ENCODE peak calls at places on chromosomes 3 and 15, in ten cellular contexts. One of them, this sample, is unnamed.

GRCh38 chr3:130779031-130779430 is 32.4 kb upstream of the PIK3R4 start:
- DNase-seq in PC-9: no peak
- DNase-seq in fibroblast of mammary gland: no peak
- DNase-seq in fibroblast of villous mesenchyme: no peak
- DNase-seq in endothelial cell: no peak
- DNase-seq in B cell: no peak
- DNase-seq in MM.1S: no peak
- DNase-seq in stomach: no peak
- DNase-seq in WERI-Rb-1: no peak
- DNase-seq in heart right ventricle: no peak
- DNase-seq in this sample: no peak

GRCh38 chr3:113242091-113242581 is 30.8 kb downstream of the BOC start:
- DNase-seq in fibroblast of mammary gland: peak; percentile 69
- DNase-seq in MM.1S: no peak
- DNase-seq in B cell: no peak
- DNase-seq in heart right ventricle: no peak
- DNase-seq in WERI-Rb-1: peak; percentile 24
- DNase-seq in endothelial cell: no peak
- DNase-seq in PC-9: no peak
- DNase-seq in fibroblast of villous mesenchyme: peak; percentile 20
- DNase-seq in stomach: no peak
- DNase-seq in this sample: no peak

GRCh38 chr3:50632450-50632849 is 15.5 kb downstream of the MAPKAPK3 start:
- DNase-seq in stomach: no peak
- DNase-seq in fibroblast of mammary gland: no peak
- DNase-seq in WERI-Rb-1: no peak
- DNase-seq in MM.1S: no peak
- DNase-seq in fibroblast of villous mesenchyme: no peak
- DNase-seq in heart right ventricle: no peak
- DNase-seq in PC-9: no peak
- DNase-seq in endothelial cell: no peak
- DNase-seq in B cell: no peak
- DNase-seq in this sample: no peak

GRCh38 chr15:66955871-66956585 is 109.4 kb upstream of the SMAD3 start:
- DNase-seq in stomach: no peak
- DNase-seq in MM.1S: no peak
- DNase-seq in B cell: no peak
- DNase-seq in fibroblast of mammary gland: peak; percentile 57
- DNase-seq in endothelial cell: no peak
- DNase-seq in WERI-Rb-1: no peak
- DNase-seq in PC-9: peak; percentile 75
- DNase-seq in heart right ventricle: no peak
- DNase-seq in fibroblast of villous mesenchyme: no peak
- DNase-seq in this sample: no peak

GRCh38 chr3:173066044-173066679 is 74.9 kb downstream of the SPATA16 start:
- DNase-seq in endothelial cell: no peak
- DNase-seq in B cell: no peak
- DNase-seq in PC-9: no peak
- DNase-seq in MM.1S: peak; percentile 58
- DNase-seq in fibroblast of villous mesenchyme: peak; percentile 19
- DNase-seq in stomach: no peak
- DNase-seq in fibroblast of mammary gland: no peak
- DNase-seq in WERI-Rb-1: no peak
- DNase-seq in heart right ventricle: no peak
- DNase-seq in this sample: no peak

GRCh38 chr15:75043509-75044257 is 20.3 kb downstream of the PPCDC start:
- DNase-seq in fibroblast of villous mesenchyme: peak; percentile 100
- DNase-seq in MM.1S: peak; percentile 86
- DNase-seq in stomach: peak; percentile 82
- DNase-seq in heart right ventricle: peak; percentile 95
- DNase-seq in WERI-Rb-1: no peak
- DNase-seq in fibroblast of mammary gland: peak; percentile 100
- DNase-seq in PC-9: peak; percentile 89
- DNase-seq in B cell: no peak
- DNase-seq in endothelial cell: no peak
- DNase-seq in this sample: peak; percentile 91

GRCh38 chr15:78625621-78626280 is 5.0 kb upstream of the CHRNA3 start:
- DNase-seq in MM.1S: no peak
- DNase-seq in stomach: peak; percentile 11
- DNase-seq in B cell: no peak
- DNase-seq in endothelial cell: no peak
- DNase-seq in WERI-Rb-1: peak; percentile 72
- DNase-seq in fibroblast of villous mesenchyme: no peak
- DNase-seq in fibroblast of mammary gland: no peak
- DNase-seq in PC-9: no peak
- DNase-seq in heart right ventricle: no peak
- DNase-seq in this sample: no peak

GRCh38 chr3:242986-243706 is 46.6 kb downstream of the CHL1 start:
- DNase-seq in fibroblast of mammary gland: peak; percentile 95
- DNase-seq in endothelial cell: no peak
- DNase-seq in heart right ventricle: no peak
- DNase-seq in PC-9: no peak
- DNase-seq in WERI-Rb-1: no peak
- DNase-seq in stomach: no peak
- DNase-seq in B cell: no peak
- DNase-seq in fibroblast of villous mesenchyme: no peak
- DNase-seq in MM.1S: no peak
- DNase-seq in this sample: no peak

GRCh38 chr3:135911106-135911505 is 54.4 kb upstream of the PPP2R3A start:
- DNase-seq in MM.1S: no peak
- DNase-seq in stomach: no peak
- DNase-seq in B cell: no peak
- DNase-seq in heart right ventricle: no peak
- DNase-seq in fibroblast of mammary gland: no peak
- DNase-seq in PC-9: no peak
- DNase-seq in fibroblast of villous mesenchyme: no peak
- DNase-seq in WERI-Rb-1: no peak
- DNase-seq in endothelial cell: no peak
- DNase-seq in this sample: no peak

GRCh38 chr3:59286791-59287531 is 237.1 kb upstream of the CFAP20DC start:
- DNase-seq in fibroblast of mammary gland: no peak
- DNase-seq in endothelial cell: no peak
- DNase-seq in heart right ventricle: no peak
- DNase-seq in PC-9: no peak
- DNase-seq in B cell: no peak
- DNase-seq in fibroblast of villous mesenchyme: peak; percentile 24
- DNase-seq in WERI-Rb-1: no peak
- DNase-seq in MM.1S: no peak
- DNase-seq in stomach: peak; percentile 31
- DNase-seq in this sample: no peak

GRCh38 chr3:13016083-13016725 is 57.0 kb downstream of the IQSEC1 start:
- DNase-seq in MM.1S: peak; percentile 94
- DNase-seq in fibroblast of mammary gland: no peak
- DNase-seq in B cell: peak; percentile 70
- DNase-seq in WERI-Rb-1: no peak
- DNase-seq in PC-9: no peak
- DNase-seq in stomach: peak; percentile 57
- DNase-seq in fibroblast of villous mesenchyme: no peak
- DNase-seq in endothelial cell: no peak
- DNase-seq in heart right ventricle: peak; percentile 67
- DNase-seq in this sample: peak; percentile 82

GRCh38 chr15:79035111-79035601 is 55.4 kb downstream of the RASGRF1 start:
- DNase-seq in B cell: no peak
- DNase-seq in PC-9: no peak
- DNase-seq in fibroblast of villous mesenchyme: no peak
- DNase-seq in WERI-Rb-1: peak; percentile 83
- DNase-seq in heart right ventricle: no peak
- DNase-seq in endothelial cell: no peak
- DNase-seq in fibroblast of mammary gland: no peak
- DNase-seq in MM.1S: no peak
- DNase-seq in stomach: no peak
- DNase-seq in this sample: no peak

GRCh38 chr3:88149146-88149515 is 628 bp upstream of the C3orf38 start:
- DNase-seq in MM.1S: peak; percentile 19
- DNase-seq in heart right ventricle: no peak
- DNase-seq in PC-9: no peak
- DNase-seq in B cell: peak; percentile 6
- DNase-seq in fibroblast of mammary gland: no peak
- DNase-seq in fibroblast of villous mesenchyme: no peak
- DNase-seq in WERI-Rb-1: peak; percentile 42
- DNase-seq in stomach: no peak
- DNase-seq in endothelial cell: no peak
- DNase-seq in this sample: no peak

GRCh38 chr3:46228259-46229222 is 13.7 kb upstream of the CCR3 start:
- DNase-seq in WERI-Rb-1: no peak
- DNase-seq in PC-9: peak; percentile 42
- DNase-seq in MM.1S: no peak
- DNase-seq in B cell: no peak
- DNase-seq in fibroblast of villous mesenchyme: peak; percentile 95
- DNase-seq in endothelial cell: no peak
- DNase-seq in stomach: no peak
- DNase-seq in fibroblast of mammary gland: peak; percentile 91
- DNase-seq in heart right ventricle: no peak
- DNase-seq in this sample: no peak

GRCh38 chr3:77281721-77282120 is 241.8 kb downstream of the ROBO2 start:
- DNase-seq in fibroblast of mammary gland: no peak
- DNase-seq in B cell: no peak
- DNase-seq in WERI-Rb-1: peak; percentile 77
- DNase-seq in stomach: no peak
- DNase-seq in fibroblast of villous mesenchyme: no peak
- DNase-seq in MM.1S: no peak
- DNase-seq in endothelial cell: no peak
- DNase-seq in PC-9: no peak
- DNase-seq in heart right ventricle: no peak
- DNase-seq in this sample: no peak

GRCh38 chr15:75718326-75718725 is 5.7 kb upstream of the CSPG4 start:
- DNase-seq in MM.1S: no peak
- DNase-seq in WERI-Rb-1: no peak
- DNase-seq in fibroblast of mammary gland: peak; percentile 64
- DNase-seq in PC-9: peak; percentile 80
- DNase-seq in B cell: no peak
- DNase-seq in heart right ventricle: no peak
- DNase-seq in stomach: peak; percentile 49
- DNase-seq in fibroblast of villous mesenchyme: peak; percentile 80
- DNase-seq in endothelial cell: no peak
- DNase-seq in this sample: peak; percentile 51

GRCh38 chr15:68991723-68992122 is 22.8 kb upstream of the NOX5 start:
- DNase-seq in MM.1S: no peak
- DNase-seq in B cell: no peak
- DNase-seq in endothelial cell: no peak
- DNase-seq in fibroblast of mammary gland: no peak
- DNase-seq in WERI-Rb-1: peak; percentile 92
- DNase-seq in fibroblast of villous mesenchyme: peak; percentile 94
- DNase-seq in stomach: peak; percentile 70
- DNase-seq in heart right ventricle: no peak
- DNase-seq in PC-9: no peak
- DNase-seq in this sample: no peak

GRCh38 chr3:116864627-116864927 is 155.0 kb downstream of the TUSC7 start:
- DNase-seq in fibroblast of villous mesenchyme: no peak
- DNase-seq in heart right ventricle: no peak
- DNase-seq in stomach: no peak
- DNase-seq in endothelial cell: no peak
- DNase-seq in WERI-Rb-1: no peak
- DNase-seq in B cell: no peak
- DNase-seq in fibroblast of mammary gland: no peak
- DNase-seq in MM.1S: no peak
- DNase-seq in PC-9: no peak
- DNase-seq in this sample: no peak
- TF ChIP-seq CTCF in fibroblast of villous mesenchyme: no peak
- TF ChIP-seq CTCF in heart right ventricle: no peak
- TF ChIP-seq CTCF in stomach: no peak
- TF ChIP-seq CTCF in endothelial cell: no peak
- TF ChIP-seq CTCF in WERI-Rb-1: no peak
- TF ChIP-seq CTCF in B cell: peak; percentile 11
- TF ChIP-seq CTCF in fibroblast of mammary gland: no peak
- TF ChIP-seq CTCF in MM.1S: no peak
- TF ChIP-seq CTCF in PC-9: no peak
- TF ChIP-seq CTCF in this sample: no peak

DNA sequence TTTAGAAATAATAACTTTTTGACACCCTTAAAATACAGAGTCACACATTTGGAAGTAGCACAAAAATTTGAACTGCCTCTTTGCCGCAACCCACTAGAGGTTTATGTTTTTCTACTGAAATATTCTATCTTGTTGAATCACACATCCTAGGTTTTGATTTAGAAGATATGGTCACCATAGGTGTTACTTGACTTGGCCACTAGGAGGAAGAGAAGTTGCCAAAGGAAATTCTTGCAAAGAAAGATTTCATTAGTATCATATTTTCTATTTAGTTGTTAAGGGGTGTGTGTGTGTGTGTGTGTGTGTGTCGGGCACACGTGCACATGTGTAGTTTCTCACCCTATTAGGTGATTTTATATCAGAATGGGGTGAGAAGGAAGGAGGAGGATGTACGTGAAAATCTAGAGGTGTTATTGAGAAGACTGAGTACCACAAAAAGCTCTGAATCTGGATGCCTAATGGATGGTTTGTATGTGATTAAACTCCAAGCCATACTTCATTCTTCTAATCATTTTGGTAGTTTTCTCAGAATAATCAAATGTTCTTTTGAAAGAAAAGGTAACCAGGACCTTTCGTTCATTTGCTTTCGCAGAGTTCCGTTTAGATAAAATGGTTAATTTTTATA is 31.5 kb downstream of the ZFAND6 start:
- DNase-seq in heart right ventricle: no peak
- DNase-seq in PC-9: no peak
- DNase-seq in WERI-Rb-1: no peak
- DNase-seq in endothelial cell: no peak
- DNase-seq in B cell: no peak
- DNase-seq in fibroblast of villous mesenchyme: no peak
- DNase-seq in MM.1S: peak; percentile 14
- DNase-seq in fibroblast of mammary gland: peak; percentile 15
- DNase-seq in stomach: no peak
- DNase-seq in this sample: no peak
- TF ChIP-seq CTCF in heart right ventricle: no peak
- TF ChIP-seq CTCF in PC-9: peak; percentile 69
- TF ChIP-seq CTCF in WERI-Rb-1: peak; percentile 10
- TF ChIP-seq CTCF in endothelial cell: peak; percentile 74
- TF ChIP-seq CTCF in B cell: peak; percentile 52
- TF ChIP-seq CTCF in fibroblast of villous mesenchyme: peak; percentile 48
- TF ChIP-seq CTCF in MM.1S: peak; percentile 43
- TF ChIP-seq CTCF in fibroblast of mammary gland: peak; percentile 44
- TF ChIP-seq CTCF in stomach: peak; percentile 7
- TF ChIP-seq CTCF in this sample: peak; percentile 31

GRCh38 chr3:167032267-167032876 is 347.7 kb downstream of the ZBBX start:
- DNase-seq in heart right ventricle: no peak
- DNase-seq in fibroblast of villous mesenchyme: peak; percentile 45
- DNase-seq in MM.1S: peak; percentile 87
- DNase-seq in WERI-Rb-1: peak; percentile 35
- DNase-seq in B cell: no peak
- DNase-seq in PC-9: peak; percentile 31
- DNase-seq in endothelial cell: peak; percentile 13
- DNase-seq in stomach: no peak
- DNase-seq in fibroblast of mammary gland: peak; percentile 67
- DNase-seq in this sample: no peak
- TF ChIP-seq CTCF in heart right ventricle: no peak
- TF ChIP-seq CTCF in fibroblast of villous mesenchyme: peak; percentile 32
- TF ChIP-seq CTCF in MM.1S: peak; percentile 77
- TF ChIP-seq CTCF in WERI-Rb-1: peak; percentile 47
- TF ChIP-seq CTCF in B cell: no peak
- TF ChIP-seq CTCF in PC-9: peak; percentile 82
- TF ChIP-seq CTCF in endothelial cell: peak; percentile 43
- TF ChIP-seq CTCF in stomach: no peak
- TF ChIP-seq CTCF in fibroblast of mammary gland: peak; percentile 54
- TF ChIP-seq CTCF in this sample: no peak

DNA sequence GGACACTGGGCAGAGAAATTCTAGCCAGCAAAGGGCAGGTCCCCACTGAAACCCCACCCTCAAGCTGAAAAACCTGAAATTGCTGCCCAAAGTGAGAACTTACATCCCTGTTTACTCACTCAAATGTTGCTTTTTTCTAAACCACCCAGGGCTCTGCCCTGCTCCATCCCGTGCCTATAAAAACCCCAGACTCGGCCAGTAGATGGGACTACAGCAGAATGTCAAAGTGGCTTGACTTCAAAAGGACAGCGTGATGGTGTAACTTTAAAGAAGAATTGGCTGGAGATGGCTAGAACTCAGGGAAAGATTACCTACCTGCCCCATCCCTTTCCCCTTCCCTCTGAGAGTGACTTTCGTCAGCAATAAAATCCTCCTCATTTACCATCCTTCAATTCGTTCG is 246.9 kb downstream of the PYDC2 start:
- DNase-seq in WERI-Rb-1: no peak
- DNase-seq in endothelial cell: no peak
- DNase-seq in fibroblast of villous mesenchyme: no peak
- DNase-seq in MM.1S: no peak
- DNase-seq in PC-9: no peak
- DNase-seq in heart right ventricle: no peak
- DNase-seq in stomach: no peak
- DNase-seq in fibroblast of mammary gland: no peak
- DNase-seq in B cell: no peak
- DNase-seq in this sample: no peak
- TF ChIP-seq CTCF in WERI-Rb-1: no peak
- TF ChIP-seq CTCF in endothelial cell: no peak
- TF ChIP-seq CTCF in fibroblast of villous mesenchyme: no peak
- TF ChIP-seq CTCF in MM.1S: no peak
- TF ChIP-seq CTCF in PC-9: no peak
- TF ChIP-seq CTCF in heart right ventricle: no peak
- TF ChIP-seq CTCF in stomach: no peak
- TF ChIP-seq CTCF in fibroblast of mammary gland: no peak
- TF ChIP-seq CTCF in B cell: no peak
- TF ChIP-seq CTCF in this sample: no peak

This sample was measured in transverse colon.